ENCODE peak calls at places on chromosomes 6 and 20, in six cellular contexts. Z is SK-N-SH, H is A549, L is IMR-90, I is H1, T is K562. Q is an unnamed sample.

GRCh38 chr20:17460119-17460518 is 71.1 kb downstream of the BFSP1 start:
- DNase-seq in Z (no peak), H (peak), T (peak), I (peak), L (no peak), Q (no peak)

GRCh38 chr20:36153754-36154695 is 515 bp upstream of the EPB41L1 start:
- DNase-seq in T (peak), I (peak), H (peak), L (peak), Z (peak), Q (no peak)

GRCh38 chr6:108080010-108080780 is 5.7 kb upstream of the OSTM1 start:
- DNase-seq in T (no peak), H (no peak), Z (no peak), L (peak), I (no peak), Q (no peak)

GRCh38 chr6:20211941-20212391 is 303 bp downstream of the MBOAT1 start:
- DNase-seq in T (peak), L (no peak), I (peak), Z (no peak), H (peak), Q (no peak)

GRCh38 chr6:108133594-108134179 is 32.1 kb upstream of the NR2E1 start:
- DNase-seq in L (peak), H (peak), Z (peak), T (peak), I (peak), Q (peak)

GRCh38 chr6:17419189-17419575 is 25.8 kb downstream of the CAP2 start:
- DNase-seq in L (no peak), T (no peak), Z (no peak), H (no peak), I (no peak), Q (no peak)

GRCh38 chr6:107080036-107080435 is 35.3 kb downstream of the BEND3 start:
- DNase-seq in H (no peak), T (no peak), Z (no peak), I (peak), L (no peak), Q (peak)

GRCh38 chr6:32974541-32975308 is 6.3 kb downstream of the BRD2 start:
- DNase-seq in Z (no peak), H (no peak), L (no peak), I (no peak), T (no peak), Q (no peak)

GRCh38 chr6:158389188-158389919 is 77.1 kb downstream of the TULP4 start:
- DNase-seq in Z (no peak), L (no peak), T (no peak), I (no peak), H (no peak), Q (no peak)

GRCh38 chr6:36197739-36198221 is 1.2 kb downstream of the BRPF3 start:
- DNase-seq in L (no peak), T (peak), Z (no peak), I (no peak), H (no peak), Q (no peak)

GRCh38 chr6:35624341-35625070 is 64.2 kb downstream of the FKBP5 start:
- DNase-seq in L (peak), T (no peak), I (no peak), H (no peak), Z (peak), Q (no peak)

GRCh38 chr6:136323431-136324112 is 33.9 kb upstream of the BCLAF1 start:
- DNase-seq in H (no peak), T (no peak), Z (no peak), I (no peak), L (no peak), Q (no peak)

GRCh38 chr20:59164681-59165388 is 1.2 kb downstream of the ZNF831 start:
- DNase-seq in H (no peak), I (no peak), L (no peak), T (no peak), Z (no peak), Q (no peak)

GRCh38 chr6:140071115-140071514 is 696.7 kb upstream of the CITED2 start:
- DNase-seq in I (no peak), T (no peak), L (peak), H (no peak), Z (peak), Q (no peak)

GRCh38 chr6:6993503-6994237 is 114.1 kb upstream of the RREB1 start:
- DNase-seq in I (no peak), H (no peak), Z (no peak), T (no peak), L (no peak), Q (no peak)

GRCh38 chr20:34843421-34843820 is 18.0 kb upstream of the NCOA6 start:
- DNase-seq in Z (no peak), H (no peak), I (no peak), T (no peak), L (no peak), Q (no peak)
- TF ChIP-seq RAD21 in Z (no peak), H (no peak), I (no peak), T (no peak), L (no peak), Q (no peak)

GRCh38 chr20:57398231-57398821 is 7.1 kb downstream of the RBM38 start:
- DNase-seq in L (no peak), H (no peak), T (no peak), Z (no peak), I (no peak), Q (no peak)

GRCh38 chr20:57397693-57398108 is 6.5 kb downstream of the RBM38 start:
- DNase-seq in L (no peak), T (no peak), H (no peak), Z (no peak), I (no peak), Q (no peak)

GRCh38 chr20:57396638-57397003 is 5.4 kb downstream of the RBM38 start:
- DNase-seq in Z (no peak), H (no peak), T (no peak), I (no peak), L (no peak), Q (no peak)

GRCh38 chr20:57396212-57396611 is 5.0 kb downstream of the RBM38 start:
- DNase-seq in H (no peak), Z (no peak), I (no peak), L (no peak), T (no peak), Q (no peak)

GRCh38 chr20:57397004-57397692 is 6.0 kb downstream of the RBM38 start:
- DNase-seq in L (no peak), Z (no peak), H (no peak), T (no peak), I (no peak), Q (no peak)
- H3K27ac ChIP-seq in L (no peak), Z (no peak), H (no peak), T (no peak), I (no peak), Q (no peak)

GRCh38 chr6:149974825-149975224 is 11.1 kb downstream of the ULBP1 start:
- DNase-seq in Z (no peak), I (peak), L (no peak), H (no peak), T (peak), Q (no peak)

GRCh38 chr6:149979293-149979692 is 15.6 kb downstream of the ULBP1 start:
- DNase-seq in I (peak), Z (no peak), T (no peak), L (no peak), H (no peak), Q (no peak)

GRCh38 chr6:149983145-149983544 is 19.4 kb downstream of the ULBP1 start:
- DNase-seq in L (no peak), Z (no peak), H (no peak), T (no peak), I (no peak), Q (no peak)

GRCh38 chr6:149975400-149975799 is 11.7 kb downstream of the ULBP1 start:
- DNase-seq in H (no peak), T (no peak), L (no peak), I (no peak), Z (no peak), Q (no peak)

GRCh38 chr6:149978610-149979009 is 14.9 kb downstream of the ULBP1 start:
- DNase-seq in T (no peak), Z (no peak), H (no peak), I (no peak), L (no peak), Q (no peak)
- TF ChIP-seq RAD21 in T (no peak), Z (no peak), H (no peak), I (no peak), L (no peak), Q (no peak)

GRCh38 chr20:1887321-1887720 is 7.9 kb upstream of the SIRPA start:
- DNase-seq in Z (no peak), H (no peak), T (no peak), I (no peak), L (no peak), Q (no peak)

GRCh38 chr20:1883986-1884385 is 11.2 kb upstream of the SIRPA start:
- DNase-seq in H (no peak), I (no peak), L (no peak), Z (no peak), T (no peak), Q (no peak)

GRCh38 chr20:1885254-1885653 is 10.0 kb upstream of the SIRPA start:
- DNase-seq in I (no peak), T (no peak), H (no peak), Z (no peak), L (no peak), Q (no peak)

GRCh38 chr20:1887756-1888155 is 7.5 kb upstream of the SIRPA start:
- DNase-seq in I (no peak), L (no peak), Z (no peak), T (no peak), H (no peak), Q (no peak)

GRCh38 chr20:1885940-1886693 is 9.1 kb upstream of the SIRPA start:
- DNase-seq in T (no peak), L (no peak), Z (no peak), I (no peak), H (no peak), Q (no peak)
- H3K27ac ChIP-seq in T (no peak), L (no peak), Z (no peak), I (no peak), H (no peak), Q (no peak)

DNA sequence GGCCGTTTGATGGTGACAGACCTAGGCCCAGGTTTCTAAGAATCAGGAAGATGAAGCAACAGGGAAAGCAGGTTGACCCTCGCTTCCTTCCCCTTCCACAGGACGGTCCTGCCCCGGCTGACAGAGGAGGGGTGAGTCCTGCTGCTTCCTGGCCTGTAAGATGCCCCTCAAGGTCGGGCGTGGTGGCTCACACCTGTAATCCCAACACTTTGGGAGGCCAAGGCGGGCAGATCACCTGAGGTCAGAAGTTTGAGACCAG is 9.7 kb upstream of the BPI start:
- DNase-seq in L (no peak), I (no peak), T (no peak), H (no peak), Z (no peak), Q (no peak)
- TF ChIP-seq RAD21 in L (no peak), I (no peak), T (no peak), H (no peak), Z (no peak), Q (no peak)

DNA sequence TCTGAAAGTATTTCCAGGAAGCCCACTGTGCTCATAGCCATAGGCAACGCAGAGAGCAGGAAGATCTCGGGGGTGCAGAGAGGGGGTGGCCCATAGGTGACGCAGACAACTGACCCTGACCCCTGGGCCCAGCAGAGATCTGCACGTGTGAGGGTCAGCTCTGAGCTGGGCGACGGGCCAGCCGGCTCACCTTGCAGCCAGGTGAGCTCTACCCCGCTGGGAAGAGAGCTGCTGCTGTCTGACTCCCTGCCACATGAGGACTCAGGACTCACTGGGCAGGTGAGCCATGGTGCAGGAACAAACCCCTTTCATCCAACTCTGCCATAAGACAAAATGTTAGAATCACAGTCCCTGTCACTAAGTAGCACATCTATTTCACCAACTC is 19.6 kb downstream of the ZBTB46 start:
- DNase-seq in I (no peak), H (no peak), L (no peak), T (no peak), Z (no peak), Q (no peak)
- H3K27ac ChIP-seq in I (no peak), H (no peak), L (no peak), T (no peak), Z (no peak), Q (no peak)

GRCh38 chr6:31842056-31842455 is 14.5 kb downstream of the HSPA1B start:
- DNase-seq in L (no peak), Z (no peak), H (no peak), I (no peak), T (no peak), Q (no peak)
- TF ChIP-seq RAD21 in L (no peak), Z (no peak), H (no peak), I (no peak), T (no peak), Q (no peak)

DNA sequence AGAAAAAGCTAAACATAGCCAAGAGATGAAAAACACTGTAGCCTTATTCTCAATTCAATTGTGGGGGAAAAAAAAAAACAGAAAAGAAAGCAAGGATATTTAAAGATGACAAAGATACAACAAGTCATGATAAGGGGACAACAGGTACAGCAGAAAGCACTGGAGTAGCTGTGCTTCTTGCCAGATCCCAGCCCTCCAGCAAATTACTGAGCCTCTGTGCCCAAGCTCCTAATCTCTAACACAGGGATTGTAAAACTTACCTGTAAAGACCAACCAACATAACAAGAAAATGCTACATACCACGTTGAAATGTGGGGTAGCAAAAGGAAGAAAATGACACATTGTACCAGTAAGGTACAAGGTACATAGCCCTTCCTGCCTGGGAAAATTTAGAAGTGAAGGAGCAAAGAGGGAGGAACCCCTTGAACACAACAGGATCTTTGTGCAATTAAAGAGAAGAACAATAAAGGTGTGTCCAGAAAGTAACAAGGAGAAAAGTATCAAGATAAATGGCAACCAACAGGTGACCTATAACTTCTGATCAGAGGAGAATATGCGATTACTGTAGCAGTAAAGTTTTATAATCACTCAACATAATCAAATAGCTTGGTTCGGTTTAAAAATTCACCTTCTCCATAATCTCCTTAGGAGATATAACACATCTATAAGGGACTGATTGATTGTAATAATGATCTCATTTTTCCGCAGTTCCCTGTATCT is 30.6 kb downstream of the PREP start:
- DNase-seq in L (no peak), I (no peak), T (no peak), H (no peak), Z (no peak), Q (no peak)
- H3K27ac ChIP-seq in L (no peak), I (no peak), T (no peak), H (no peak), Z (no peak), Q (no peak)

Q was measured in HCT116.